ENCODE peak calls at places on chromosomes 16 and 17, in eight cellular contexts. Z is left colon, K is H1, V is brain microvascular endothelial cell, G is small intestine, S is adipocyte, B is SHP77, M is germinal center. R is an unnamed sample.

GRCh38 chr17:48546187-48546923 is 1.4 kb upstream of the HOXB2 start:
- DNase-seq in S (no peak), V (no peak), G (no peak), M (no peak), Z (no peak), B (no peak), K (no peak), R (no peak)

GRCh38 chr17:7579001-7579838 is at the start of gene CD68:
- DNase-seq in S (peak; percentile 89), G (peak; percentile 98), K (no peak), V (peak; percentile 79), Z (peak; percentile 69), B (peak; percentile 55), M (peak; percentile 88), R (peak; percentile 89)

GRCh38 chr16:71626018-71626857 is at the start of gene MARVELD3:
- DNase-seq in G (peak; percentile 89), S (peak; percentile 16), Z (peak; percentile 93), V (no peak), B (no peak), K (peak; percentile 70), M (peak; percentile 45), R (peak; percentile 70)

GRCh38 chr17:50944054-50944901 is 78.1 kb upstream of the TOB1 start:
- DNase-seq in K (no peak), M (peak; percentile 77), V (no peak), S (peak; percentile 50), Z (peak; percentile 94), G (peak; percentile 87), B (peak; percentile 89), R (peak; percentile 92)

GRCh38 chr17:75889454-75889853 is 7.3 kb downstream of the TRIM65 start:
- DNase-seq in M (no peak), S (no peak), V (no peak), G (no peak), Z (no peak), K (no peak), B (no peak), R (no peak)

GRCh38 chr17:246851-247421 is 65.5 kb upstream of the DOC2B start:
- DNase-seq in Z (no peak), S (no peak), K (no peak), M (no peak), B (no peak), G (no peak), V (no peak), R (peak; percentile 40)

GRCh38 chr17:69763503-69763902 is 311.5 kb upstream of the KCNJ16 start:
- DNase-seq in M (no peak), G (no peak), B (no peak), V (no peak), Z (no peak), K (no peak), S (peak; percentile 47), R (no peak)

GRCh38 chr17:31248986-31249385 is 48.1 kb downstream of the OMG start:
- DNase-seq in S (peak; percentile 75), B (no peak), G (no peak), K (no peak), Z (no peak), M (no peak), V (peak; percentile 31), R (no peak)

GRCh38 chr16:75088226-75088625 is 28.4 kb downstream of the LDHD start:
- DNase-seq in G (no peak), Z (no peak), B (no peak), S (no peak), M (no peak), V (no peak), K (no peak), R (no peak)

GRCh38 chr16:17343729-17344128 is 127.0 kb downstream of the XYLT1 start:
- DNase-seq in B (no peak), M (no peak), G (no peak), K (no peak), S (no peak), Z (no peak), V (no peak), R (no peak)

GRCh38 chr17:49703557-49704277 is 4.0 kb downstream of the SLC35B1 start:
- DNase-seq in G (peak; percentile 94), B (peak; percentile 13), M (no peak), K (no peak), V (peak; percentile 17), Z (no peak), S (peak; percentile 43), R (no peak)

GRCh38 chr16:21211486-21211885 is at the start of gene ZP2:
- DNase-seq in K (no peak), G (no peak), Z (no peak), V (no peak), B (no peak), M (no peak), S (no peak), R (no peak)

GRCh38 chr17:38707678-38708351 is 2.7 kb downstream of the MLLT6 start:
- DNase-seq in M (no peak), Z (no peak), V (no peak), S (no peak), G (no peak), B (no peak), K (no peak), R (no peak)

R was measured in left lung.